ENCODE peak calls at places on chromosome 9, in four cellular contexts. A is AG09309, W is IMR-90, I is astrocyte. Q is an unnamed sample.

GRCh38 chr9:129177443-129177790 is 644 bp downstream of the IER5L start:
- DNase-seq in A (no peak), I (no peak), W (no peak), Q (no peak)

GRCh38 chr9:135989722-135990467 is 28.7 kb upstream of the UBAC1 start:
- DNase-seq in A (no peak), I (no peak), W (no peak), Q (no peak)

GRCh38 chr9:83154087-83154736 is 91.3 kb upstream of the RASEF start:
- DNase-seq in A (no peak), W (peak), I (peak), Q (no peak)

GRCh38 chr9:131732061-131732526 is 7.8 kb downstream of the RAPGEF1 start:
- DNase-seq in I (peak), A (no peak), W (peak), Q (no peak)

GRCh38 chr9:132943677-132944293 is 631 bp downstream of the TSC1 start:
- DNase-seq in A (no peak), I (no peak), W (no peak), Q (no peak)

GRCh38 chr9:113998529-113999255 is 79.4 kb downstream of the AMBP start:
- DNase-seq in I (no peak), A (no peak), W (peak), Q (no peak)

GRCh38 chr9:79129865-79130480 is 441.8 kb upstream of the TLE4 start:
- DNase-seq in I (peak), W (peak), A (no peak), Q (no peak)

GRCh38 chr9:137308102-137308619 is 6.1 kb upstream of the NRARP start:
- DNase-seq in A (no peak), W (no peak), I (no peak), Q (no peak)

GRCh38 chr9:8784813-8785212 is 985.2 kb upstream of the DMAC1 start:
- DNase-seq in W (no peak), I (no peak), A (no peak), Q (no peak)

GRCh38 chr9:111399772-111400563 is 69.9 kb upstream of the OR2K2 start:
- DNase-seq in A (no peak), I (no peak), W (peak), Q (no peak)

GRCh38 chr9:16469184-16469583 is 401.3 kb downstream of the BNC2 start:
- DNase-seq in W (no peak), A (no peak), I (no peak), Q (no peak)

GRCh38 chr9:119003218-119003617 is 366.0 kb downstream of the BRINP1 start:
- DNase-seq in A (peak), I (peak), W (peak), Q (no peak)

GRCh38 chr9:110543631-110544051 is 35.9 kb downstream of the SVEP1 start:
- DNase-seq in W (no peak), A (no peak), I (no peak), Q (no peak)

GRCh38 chr9:113708821-113709713 is 167.0 kb upstream of the ZNF618 start:
- DNase-seq in I (no peak), W (no peak), A (no peak), Q (no peak)

GRCh38 chr9:81318571-81318970 is 370.8 kb downstream of the TLE1 start:
- DNase-seq in W (peak), I (peak), A (peak), Q (peak)

GRCh38 chr9:76562511-76562911 is 103.5 kb downstream of the GCNT1 start:
- DNase-seq in W (peak), I (peak), A (peak), Q (no peak)

GRCh38 chr9:7358876-7359275 is 440.7 kb downstream of the DMAC1 start:
- DNase-seq in A (no peak), W (no peak), I (no peak), Q (no peak)

GRCh38 chr9:27022920-27023319 is 17.4 kb upstream of the LRRC19 start:
- DNase-seq in I (no peak), A (no peak), W (no peak), Q (no peak)

GRCh38 chr9:93636172-93636661 is 59.8 kb downstream of the PHF2 start:
- DNase-seq in W (no peak), A (no peak), I (no peak), Q (no peak)

GRCh38 chr9:18947772-18948391 is 85.1 kb downstream of the SAXO1 start:
- DNase-seq in I (no peak), A (no peak), W (peak), Q (peak)

GRCh38 chr9:98357921-98358535 is 102.6 kb upstream of the TBC1D2 start:
- DNase-seq in W (peak), A (peak), I (peak), Q (no peak)

GRCh38 chr9:94936411-94936810 is 209.9 kb downstream of the AOPEP start:
- DNase-seq in W (peak), A (no peak), I (peak), Q (no peak)

GRCh38 chr9:98369471-98369870 is 114.0 kb upstream of the TBC1D2 start:
- DNase-seq in I (no peak), W (no peak), A (no peak), Q (no peak)

GRCh38 chr9:116855881-116856662 is 169.0 kb downstream of the TRIM32 start:
- DNase-seq in I (peak), W (no peak), A (no peak), Q (no peak)

GRCh38 chr9:93432964-93433363 is 18.5 kb upstream of the FAM120A start:
- DNase-seq in W (no peak), I (no peak), A (no peak), Q (no peak)

GRCh38 chr9:124897570-124898460 is 35.9 kb downstream of the ARPC5L start:
- DNase-seq in W (peak), I (peak), A (no peak), Q (no peak)

GRCh38 chr9:86768020-86768419 is 179.3 kb downstream of the GAS1 start:
- DNase-seq in I (no peak), A (no peak), W (no peak), Q (no peak)

GRCh38 chr9:81499021-81499454 is 190.3 kb downstream of the TLE1 start:
- DNase-seq in W (peak), A (peak), I (peak), Q (no peak)

GRCh38 chr9:108800632-108801099 is 55.1 kb downstream of the ACTL7B start:
- DNase-seq in W (no peak), I (no peak), A (no peak), Q (no peak)

GRCh38 chr9:104686081-104686480 is 8.2 kb upstream of the OR13D1 start:
- DNase-seq in W (no peak), A (no peak), I (no peak), Q (no peak)

GRCh38 chr9:93620881-93621820 is 44.8 kb downstream of the PHF2 start:
- DNase-seq in W (no peak), I (no peak), A (no peak), Q (no peak)

GRCh38 chr9:224540-225520 is 10.2 kb downstream of the DOCK8 start:
- DNase-seq in A (no peak), I (no peak), W (no peak), Q (no peak)

GRCh38 chr9:90964101-90965020 is 162.7 kb downstream of the SYK start:
- DNase-seq in I (no peak), W (no peak), A (no peak), Q (no peak)
- TF ChIP-seq CTCF in I (no peak), W (no peak), A (no peak), Q (no peak)

GRCh38 chr9:75185585-75186170 is 97.4 kb downstream of the OSTF1 start:
- DNase-seq in A (no peak), W (no peak), I (no peak), Q (no peak)
- H3K4me3 ChIP-seq in A (no peak), W (no peak), I (no peak), Q (no peak)

GRCh38 chr9:69313175-69313574 is 11.8 kb upstream of the ENTREP1 start:
- DNase-seq in W (no peak), A (no peak), I (no peak), Q (no peak)
- TF ChIP-seq CTCF in W (no peak), A (no peak), I (no peak), Q (no peak)

GRCh38 chr9:2833096-2833495 is 10.8 kb downstream of the PUM3 start:
- DNase-seq in I (no peak), A (no peak), W (no peak), Q (no peak)

GRCh38 chr9:2838356-2838983 is 5.4 kb downstream of the PUM3 start:
- DNase-seq in I (no peak), A (no peak), W (peak), Q (no peak)

GRCh38 chr9:2837915-2838314 is 6.0 kb downstream of the PUM3 start:
- DNase-seq in W (peak), I (no peak), A (no peak), Q (no peak)

DNA sequence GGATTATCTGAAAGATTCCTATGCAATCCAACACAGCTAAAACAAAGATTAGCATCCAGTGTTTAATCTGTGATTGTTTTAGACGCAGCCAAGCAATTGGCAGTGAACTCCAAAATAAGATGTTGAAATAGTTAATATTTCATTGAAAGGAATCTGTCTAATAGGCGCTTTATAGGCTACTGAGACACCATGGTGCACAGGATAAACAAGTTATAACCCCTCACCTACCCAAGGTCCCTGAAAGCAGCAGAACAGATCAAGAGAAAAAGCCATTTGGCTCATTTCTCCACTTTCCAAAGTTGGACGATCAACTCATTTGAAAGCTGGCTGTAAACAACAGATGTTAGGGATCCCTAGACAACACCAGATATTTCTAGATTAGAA is 4.9 kb downstream of the PUM3 start:
- DNase-seq in W (no peak), I (no peak), A (no peak), Q (no peak)
- H3K4me3 ChIP-seq in W (no peak), I (no peak), A (no peak), Q (no peak)

DNA sequence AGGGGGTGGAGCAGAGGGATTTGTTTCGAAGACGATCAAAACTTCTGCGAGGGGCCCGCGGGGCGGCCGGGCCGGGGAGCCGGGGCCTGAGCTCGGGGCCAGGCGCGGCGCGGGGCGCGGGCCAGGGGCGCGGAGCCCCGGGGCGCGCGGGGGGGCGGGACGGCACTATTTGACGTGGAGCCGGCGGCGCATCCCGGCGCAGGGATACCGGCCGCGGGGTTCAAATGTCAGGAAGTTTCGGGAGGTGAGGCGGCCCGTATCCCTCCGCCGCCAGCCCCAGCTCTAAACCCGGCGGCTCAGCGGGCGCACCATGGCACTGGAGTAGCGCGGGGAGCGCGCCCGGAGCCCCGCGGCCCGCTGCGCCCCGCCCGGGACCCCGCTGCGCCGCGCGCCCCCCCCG is at the start of gene LMX1B:
- DNase-seq in A (no peak), I (peak), W (peak), Q (no peak)
- TF ChIP-seq CTCF in A (no peak), I (no peak), W (no peak), Q (no peak)

GRCh38 chr9:89394412-89394811 is 76.1 kb downstream of the SECISBP2 start:
- DNase-seq in A (no peak), W (no peak), I (no peak), Q (no peak)
- H3K4me3 ChIP-seq in A (no peak), W (no peak), I (no peak), Q (no peak)

GRCh38 chr9:127503947-127504886 is 52.9 kb downstream of the LRSAM1 start:
- DNase-seq in A (no peak), I (peak), W (peak), Q (peak)

GRCh38 chr9:127500862-127501261 is 49.6 kb downstream of the LRSAM1 start:
- DNase-seq in W (no peak), I (no peak), A (no peak), Q (no peak)

GRCh38 chr9:127503379-127503921 is 52.1 kb downstream of the LRSAM1 start:
- DNase-seq in W (no peak), A (no peak), I (no peak), Q (no peak)

GRCh38 chr9:127501821-127502343 is 50.6 kb downstream of the LRSAM1 start:
- DNase-seq in W (peak), A (no peak), I (no peak), Q (no peak)

DNA sequence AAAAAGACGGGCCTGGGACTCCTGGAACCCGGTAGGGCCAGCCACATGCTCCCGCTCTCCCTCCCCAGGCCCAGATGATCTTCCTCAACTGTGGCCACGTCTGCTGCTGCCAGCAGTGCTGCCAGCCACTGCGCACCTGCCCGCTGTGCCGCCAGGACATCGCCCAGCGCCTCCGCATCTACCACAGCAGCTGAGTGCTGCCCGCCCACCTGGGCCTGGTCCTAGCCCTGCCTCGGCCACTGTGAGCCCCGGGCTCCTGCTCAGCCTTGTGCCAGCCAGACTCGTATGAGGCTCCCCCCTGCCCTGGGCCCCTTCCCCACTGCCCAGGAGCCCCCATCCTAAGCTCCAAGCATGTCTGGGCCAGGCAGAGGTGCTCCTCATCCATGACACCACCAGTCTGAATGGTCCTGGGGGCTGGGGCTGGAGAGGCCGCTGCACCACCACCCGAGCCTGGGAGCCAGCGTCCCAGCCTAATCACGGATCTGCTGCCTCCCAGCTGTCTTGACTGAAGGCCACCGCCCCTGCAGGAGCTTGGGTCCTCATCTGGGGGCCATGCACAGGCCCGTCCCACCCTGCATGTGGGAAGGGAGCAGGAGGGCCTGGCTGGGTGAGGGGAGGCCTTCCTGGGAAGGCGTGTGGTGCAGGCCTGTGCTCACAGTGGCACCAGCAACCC is 51.5 kb downstream of the LRSAM1 start:
- DNase-seq in I (no peak), W (no peak), A (no peak), Q (no peak)
- TF ChIP-seq CTCF in I (no peak), W (no peak), A (no peak), Q (no peak)

GRCh38 chr9:99426443-99426842 is 204.4 kb downstream of the SEC61B start:
- DNase-seq in I (no peak), W (no peak), A (no peak), Q (no peak)

GRCh38 chr9:99416007-99416406 is 193.9 kb downstream of the SEC61B start:
- DNase-seq in I (peak), W (peak), A (peak), Q (peak)

GRCh38 chr9:99419099-99419498 is 197.0 kb downstream of the SEC61B start:
- DNase-seq in W (peak), I (no peak), A (peak), Q (no peak)

GRCh38 chr9:99425124-99425523 is 203.0 kb downstream of the SEC61B start:
- DNase-seq in W (no peak), I (no peak), A (no peak), Q (no peak)

GRCh38 chr9:99421369-99421768 is 199.3 kb downstream of the SEC61B start:
- DNase-seq in W (no peak), A (no peak), I (no peak), Q (no peak)
- H3K4me3 ChIP-seq in W (no peak), A (no peak), I (no peak), Q (no peak)

DNA sequence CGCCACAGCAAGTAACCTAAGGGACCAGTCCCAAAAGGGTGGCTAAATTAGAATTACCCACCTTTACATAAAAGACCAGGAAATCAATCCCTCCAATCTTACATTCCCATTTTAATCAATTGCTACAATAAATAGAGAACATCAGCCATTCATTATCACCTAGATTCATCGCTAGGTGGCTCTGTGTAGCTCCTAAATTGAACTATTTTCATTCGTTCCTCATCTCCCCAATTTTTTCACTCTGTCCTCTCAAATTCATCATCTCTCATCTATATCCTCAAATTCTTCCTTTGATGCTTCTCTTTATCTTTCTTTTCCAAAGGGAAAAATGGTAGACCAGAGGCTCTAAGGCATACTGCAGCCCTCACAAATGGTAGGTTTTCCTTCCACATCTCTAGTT is 108.2 kb upstream of the TNC start:
- DNase-seq in I (no peak), W (no peak), A (no peak), Q (no peak)
- TF ChIP-seq CTCF in I (no peak), W (no peak), A (no peak), Q (no peak)

Q was measured in HFF-Myc.